ENCODE peak calls at places on chromosomes 4 and X, in seven cellular contexts. Z is fibroblast of lung, I is H9, M is mammary epithelial cell, E is K562, J is HCT116, L is MM.1S. T is an unnamed sample.

GRCh38 chrX:40152706-40153334 is 55.1 kb upstream of the BCOR start:
- DNase-seq in Z (no peak), E (peak; percentile 48), I (peak; percentile 60), J (no peak), L (no peak), M (no peak), T (no peak)

GRCh38 chr4:119038465-119038864 is 97.2 kb upstream of the MYOZ2 start:
- DNase-seq in J (no peak), E (no peak), M (peak; percentile 24), Z (peak; percentile 27), L (no peak), I (no peak), T (no peak)

GRCh38 chr4:127165971-127166370 is 466.8 kb upstream of the INTU start:
- DNase-seq in I (no peak), Z (no peak), E (no peak), M (peak; percentile 71), J (no peak), L (no peak), T (no peak)

GRCh38 chrX:54419559-54420302 is 20.5 kb upstream of the TSR2 start:
- DNase-seq in I (no peak), J (no peak), M (no peak), L (no peak), E (no peak), Z (no peak), T (no peak)

GRCh38 chrX:104113237-104113965 is 1.1 kb downstream of the ZCCHC18 start:
- DNase-seq in J (no peak), Z (peak; percentile 47), M (peak; percentile 53), E (peak; percentile 14), I (peak; percentile 75), L (peak; percentile 58), T (peak; percentile 60)

GRCh38 chr4:22202351-22203343 is 254.1 kb upstream of the KCNIP4 start:
- DNase-seq in M (peak; percentile 70), J (no peak), Z (no peak), E (no peak), I (no peak), L (no peak), T (no peak)

GRCh38 chr4:95432466-95432865 is 116.3 kb downstream of the UNC5C start:
- DNase-seq in Z (no peak), M (no peak), E (no peak), J (no peak), I (no peak), L (no peak), T (no peak)

GRCh38 chr4:20217521-20217920 is 34.2 kb upstream of the SLIT2 start:
- DNase-seq in L (no peak), I (no peak), M (no peak), J (no peak), Z (no peak), E (no peak), T (no peak)

GRCh38 chr4:24686866-24687672 is 102.7 kb upstream of the DHX15 start:
- DNase-seq in I (peak; percentile 66), Z (peak; percentile 6), J (peak; percentile 36), M (no peak), E (peak; percentile 56), L (no peak), T (no peak)

GRCh38 chr4:85968945-85969830 is 390.7 kb downstream of the MAPK10 start:
- DNase-seq in L (peak; percentile 43), I (no peak), M (peak; percentile 36), Z (peak; percentile 69), J (no peak), E (peak; percentile 21), T (no peak)

GRCh38 chrX:136660896-136661295 is 12.9 kb downstream of the CD40LG start:
- DNase-seq in L (no peak), M (no peak), Z (no peak), E (no peak), I (no peak), J (no peak), T (no peak)

GRCh38 chr4:167713756-167714155 is 378.6 kb upstream of the ANXA10 start:
- DNase-seq in L (no peak), J (no peak), M (no peak), Z (peak; percentile 3), I (no peak), E (no peak), T (no peak)

GRCh38 chr4:155543126-155543765 is 123.4 kb upstream of the GUCY1A1 start:
- DNase-seq in Z (peak; percentile 57), M (peak; percentile 75), J (no peak), L (no peak), E (no peak), I (no peak), T (no peak)

GRCh38 chr4:83558693-83559092 is 22.8 kb downstream of the GPAT3 start:
- DNase-seq in M (no peak), E (no peak), L (no peak), J (no peak), Z (peak; percentile 39), I (no peak), T (no peak)

GRCh38 chr4:125639182-125639621 is 324.4 kb downstream of the FAT4 start:
- DNase-seq in L (no peak), I (peak; percentile 89), Z (peak; percentile 13), M (no peak), E (no peak), J (no peak), T (peak; percentile 74)

GRCh38 chrX:119685225-119686066 is 7.5 kb downstream of the SEPTIN6 start:
- DNase-seq in E (peak; percentile 46), Z (no peak), J (no peak), M (no peak), I (no peak), L (peak; percentile 82), T (no peak)

GRCh38 chr4:145716661-145717200 is 36.8 kb downstream of the C4orf51 start:
- DNase-seq in I (no peak), M (peak; percentile 32), J (no peak), Z (no peak), L (no peak), E (no peak), T (no peak)

GRCh38 chr4:80266902-80267380 is 477 bp downstream of the FGF5 start:
- DNase-seq in E (peak; percentile 55), I (peak; percentile 68), Z (peak; percentile 60), J (no peak), M (peak; percentile 61), L (no peak), T (no peak)

GRCh38 chr4:20773144-20773997 is 73.1 kb downstream of the PACRGL start:
- DNase-seq in L (peak; percentile 63), J (peak; percentile 32), E (peak; percentile 49), M (peak; percentile 53), Z (peak; percentile 71), I (peak; percentile 73), T (peak; percentile 77)

GRCh38 chr4:167031534-167032156 is 202.6 kb downstream of the SPOCK3 start:
- DNase-seq in J (no peak), E (no peak), L (no peak), M (peak; percentile 76), Z (peak; percentile 65), I (no peak), T (no peak)

GRCh38 chr4:10611673-10612072 is 72.9 kb downstream of the CLNK start:
- DNase-seq in E (no peak), I (no peak), Z (peak; percentile 81), M (peak; percentile 73), J (peak; percentile 65), L (no peak), T (no peak)

GRCh38 chr4:26719954-26720552 is 136.2 kb downstream of the TBC1D19 start:
- DNase-seq in M (no peak), I (no peak), J (peak; percentile 8), E (peak; percentile 17), Z (peak; percentile 73), L (no peak), T (no peak)

GRCh38 chr4:56757821-56758400 is 63.6 kb downstream of the SPINK2 start:
- DNase-seq in M (no peak), J (peak; percentile 70), L (peak; percentile 95), E (peak; percentile 15), Z (peak; percentile 87), I (peak; percentile 89), T (peak; percentile 57)

GRCh38 chr4:10180927-10181744 is 64.5 kb upstream of the WDR1 start:
- DNase-seq in J (no peak), Z (no peak), I (no peak), M (peak; percentile 47), E (peak; percentile 96), L (peak; percentile 37), T (no peak)

GRCh38 chr4:116180056-116180690 is 905.2 kb downstream of the TRAM1L1 start:
- DNase-seq in M (peak; percentile 4), J (peak; percentile 10), I (no peak), L (no peak), Z (peak; percentile 0), E (no peak), T (no peak)

GRCh38 chrX:10893976-10894375 is 217.2 kb upstream of the HCCS start:
- DNase-seq in M (no peak), J (no peak), I (no peak), E (no peak), L (no peak), Z (no peak), T (no peak)

GRCh38 chrX:10897768-10898167 is 213.4 kb upstream of the HCCS start:
- DNase-seq in E (no peak), M (no peak), L (no peak), J (no peak), Z (no peak), I (peak; percentile 31), T (no peak)

GRCh38 chrX:10892605-10893225 is 218.4 kb upstream of the HCCS start:
- DNase-seq in L (peak; percentile 31), M (peak; percentile 4), J (no peak), I (no peak), E (no peak), Z (no peak), T (no peak)
- H3K9ac ChIP-seq in L (no peak overlapping the region), M (no peak overlapping the region), J (no peak overlapping the region), I (no peak overlapping the region), E (no peak overlapping the region), Z (no peak overlapping the region), T (no peak overlapping the region)

DNA sequence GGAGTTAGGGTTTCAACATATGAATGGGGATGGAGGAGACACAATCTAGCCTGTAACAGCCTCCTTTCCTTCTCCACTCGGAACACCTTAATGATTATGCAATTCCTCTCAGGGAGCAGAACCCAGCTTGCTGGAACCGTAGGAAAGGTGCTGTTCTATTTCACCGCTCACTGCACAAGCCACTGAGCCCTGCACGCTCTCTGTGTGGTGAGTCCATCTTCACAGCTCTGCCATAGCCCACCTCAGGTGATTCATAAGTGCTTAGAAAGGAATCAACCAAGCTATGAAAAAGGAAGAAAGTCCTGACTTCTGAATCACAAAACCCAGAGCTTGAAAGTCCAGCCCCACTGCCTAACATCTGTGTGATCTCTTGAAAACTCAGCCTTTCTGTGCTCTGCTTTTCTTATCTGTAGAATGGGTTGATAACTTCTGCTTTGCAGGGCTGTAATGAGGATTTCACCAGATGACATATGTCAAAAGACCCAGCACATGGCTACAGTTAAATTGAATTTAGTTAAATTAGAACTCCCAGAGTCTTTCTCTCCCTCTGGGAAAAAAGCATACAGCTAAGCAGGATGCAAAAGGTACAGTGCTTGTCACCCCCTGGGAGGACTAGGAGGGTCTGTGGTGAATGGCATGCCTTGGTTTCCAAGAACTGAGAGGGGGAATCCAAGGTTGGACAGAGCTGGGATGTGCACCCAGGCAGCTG is 91.6 kb downstream of the WFS1 start:
- DNase-seq in E (no peak), Z (no peak), J (no peak), L (no peak), I (no peak), M (no peak), T (no peak)
- H3K9ac ChIP-seq in E (no peak overlapping the region), Z (no peak overlapping the region), J (no peak overlapping the region), L (no peak overlapping the region), I (no peak overlapping the region), M (no peak overlapping the region), T (no peak overlapping the region)

GRCh38 chr4:78938868-78939666 is at the start of gene PAQR3:
- DNase-seq in M (peak; percentile 81), I (peak; percentile 86), J (peak; percentile 57), E (peak; percentile 95), Z (peak; percentile 78), L (peak; percentile 87), T (peak; percentile 65)
- H3K9ac ChIP-seq in M (peak within 1 kb of the TSS; percentile 70), I (peak within 1 kb of the TSS; percentile 83), J (peak within 1 kb of the TSS; percentile 75), E (peak within 1 kb of the TSS; percentile 82), Z (peak within 1 kb of the TSS; percentile 81), L (peak within 1 kb of the TSS; percentile 68), T (peak within 1 kb of the TSS; percentile 98)

GRCh38 chr4:15402974-15403373 is 24.9 kb upstream of the C1QTNF7 start:
- DNase-seq in M (no peak), L (no peak), Z (no peak), J (no peak), I (no peak), E (no peak), T (no peak)
- H3K9ac ChIP-seq in M (no peak overlapping the region), L (no peak overlapping the region), Z (no peak overlapping the region), J (no peak overlapping the region), I (no peak overlapping the region), E (no peak overlapping the region), T (no peak overlapping the region)

T was measured in NT2/D1.